ENCODE peak calls at places on chromosomes 2 and 18, in four cellular contexts. H is fibroblast of mammary gland, Q is GOT3, U is A172. C is an unnamed sample.

GRCh38 chr2:158998486-158999248 is 30.2 kb downstream of the TANC1 start:
- DNase-seq in H (peak), Q (no peak), U (peak), C (peak)

GRCh38 chr2:224042191-224042696 is 3.2 kb upstream of the SERPINE2 start:
- DNase-seq in H (peak), Q (no peak), U (no peak), C (peak)

GRCh38 chr2:189582140-189582825 is 1.7 kb upstream of the SLC40A1 start:
- DNase-seq in H (no peak), Q (no peak), U (no peak), C (no peak)

GRCh38 chr18:45107425-45107824 is 426.7 kb downstream of the SETBP1 start:
- DNase-seq in H (peak), Q (no peak), U (no peak), C (peak)

GRCh38 chr2:37361416-37361815 is 17.0 kb downstream of the QPCT start:
- DNase-seq in H (no peak), Q (no peak), U (no peak), C (no peak)

GRCh38 chr2:35033748-35034147 is 1321.8 kb upstream of the CRIM1 start:
- DNase-seq in H (no peak), Q (no peak), U (no peak), C (no peak)

GRCh38 chr2:124776332-124776731 is 751.2 kb downstream of the CNTNAP5 start:
- DNase-seq in H (no peak), Q (no peak), U (no peak), C (no peak)

GRCh38 chr2:7744827-7745226 is 827.6 kb downstream of the RNF144A start:
- DNase-seq in H (peak), Q (no peak), U (no peak), C (no peak)

GRCh38 chr2:3611136-3611535 is 16.2 kb downstream of the COLEC11 start:
- DNase-seq in H (no peak), Q (no peak), U (no peak), C (no peak)

GRCh38 chr2:11983870-11984269 is 237.4 kb downstream of the LPIN1 start:
- DNase-seq in H (no peak), Q (no peak), U (no peak), C (no peak)

GRCh38 chr2:235595420-235596010 is 101.7 kb downstream of the AGAP1 start:
- DNase-seq in H (peak), Q (no peak), U (peak), C (peak)

GRCh38 chr2:38079111-38080052 is 3.4 kb upstream of the CYP1B1 start:
- DNase-seq in H (no peak), Q (no peak), U (no peak), C (no peak)

GRCh38 chr2:181613241-181613640 is 43.7 kb downstream of the CERKL start:
- DNase-seq in H (no peak), Q (no peak), U (no peak), C (no peak)

GRCh38 chr2:151302879-151303278 is 13.4 kb upstream of the NMI start:
- DNase-seq in H (peak), Q (no peak), U (peak), C (peak)